ENCODE peak calls at places on chromosomes 6 and 20, in nine cellular contexts. M, J, P, I, R, F, U, Q and L are unnamed samples.

GRCh38 chr20:59676877-59677140 is 72.5 kb downstream of the PHACTR3 start:
- DNase-seq in F (no peak), I (no peak), U (no peak), R (no peak), M (no peak), P (no peak), J (no peak), Q (no peak), L (no peak)

GRCh38 chr20:37524859-37525708 is 2.6 kb downstream of the BLCAP start:
- DNase-seq in Q (peak), P (no peak), I (no peak), R (peak), J (no peak), U (no peak), M (no peak), F (no peak), L (peak)

GRCh38 chr6:158122048-158122447 is 46.0 kb downstream of the SERAC1 start:
- DNase-seq in I (no peak), Q (no peak), R (no peak), U (no peak), J (no peak), M (no peak), P (no peak), F (no peak), L (no peak)

GRCh38 chr20:20215976-20216727 is 151.8 kb upstream of the INSM1 start:
- DNase-seq in F (no peak), R (no peak), Q (no peak), U (peak), M (no peak), P (no peak), I (no peak), J (no peak), L (peak)

GRCh38 chr20:45911486-45912343 is at the start of gene PLTP:
- DNase-seq in M (no peak), I (peak), P (peak), Q (peak), F (peak), R (no peak), J (peak), U (no peak), L (peak)

GRCh38 chr6:126069457-126069856 is 83.1 kb downstream of the TRMT11 start:
- DNase-seq in M (no peak), U (no peak), I (no peak), P (no peak), J (no peak), F (no peak), Q (no peak), R (no peak), L (no peak)

GRCh38 chr6:116772450-116772849 is 6.9 kb upstream of the FAM162B start:
- DNase-seq in P (no peak), I (no peak), M (no peak), Q (no peak), F (no peak), J (no peak), U (no peak), R (no peak), L (no peak)

GRCh38 chr6:17004269-17004668 is 97.6 kb upstream of the STMND1 start:
- DNase-seq in I (no peak), M (no peak), Q (no peak), R (no peak), U (no peak), P (no peak), J (no peak), F (no peak), L (no peak)

GRCh38 chr20:33437141-33437911 is 6.2 kb downstream of the SNTA1 start:
- DNase-seq in J (no peak), P (no peak), U (no peak), I (no peak), M (no peak), F (peak), R (no peak), Q (peak), L (no peak)

GRCh38 chr6:160667854-160668481 is 3.9 kb upstream of the LPA start:
- DNase-seq in F (no peak), M (no peak), U (no peak), I (peak), J (peak), Q (peak), R (no peak), P (peak), L (no peak)

GRCh38 chr6:47724300-47724699 is 25.9 kb downstream of the ADGRF4 start:
- DNase-seq in J (no peak), I (no peak), R (no peak), F (no peak), M (no peak), Q (no peak), P (no peak), U (no peak), L (no peak)

GRCh38 chr6:119661078-119661477 is 311.5 kb upstream of the MAN1A1 start:
- DNase-seq in I (no peak), P (no peak), F (no peak), M (no peak), J (no peak), Q (no peak), R (no peak), U (no peak), L (no peak)

GRCh38 chr6:77073410-77073760 is 389.9 kb downstream of the HTR1B start:
- DNase-seq in Q (no peak), M (no peak), F (no peak), J (no peak), U (no peak), R (no peak), I (no peak), P (no peak), L (no peak)

GRCh38 chr6:135030532-135031178 is 24.0 kb downstream of the HBS1L start:
- DNase-seq in F (no peak), Q (no peak), P (no peak), J (peak), M (no peak), I (no peak), R (no peak), U (no peak), L (no peak)

GRCh38 chr20:48486065-48486464 is 341.7 kb downstream of the PREX1 start:
- DNase-seq in F (no peak), I (no peak), M (no peak), Q (no peak), J (no peak), R (no peak), U (no peak), P (no peak), L (no peak)

GRCh38 chr20:1396702-1397101 is 3.8 kb upstream of the FKBP1A start:
- DNase-seq in I (no peak), R (no peak), J (no peak), M (no peak), P (no peak), F (no peak), U (no peak), Q (no peak), L (no peak)

GRCh38 chr20:6674831-6675230 is 92.7 kb upstream of the BMP2 start:
- DNase-seq in Q (no peak), M (no peak), J (no peak), F (no peak), P (no peak), U (no peak), I (no peak), R (no peak), L (no peak)

GRCh38 chr6:156279306-156279969 is 497.7 kb upstream of the ARID1B start:
- DNase-seq in P (no peak), Q (no peak), I (no peak), M (no peak), F (no peak), J (peak), U (peak), R (no peak), L (no peak)

GRCh38 chr6:39610229-39610628 is 115.0 kb downstream of the KIF6 start:
- DNase-seq in F (no peak), U (no peak), I (no peak), R (no peak), M (no peak), J (no peak), P (no peak), Q (no peak), L (no peak)

GRCh38 chr6:30556964-30557682 is at the start of gene PRR3:
- DNase-seq in U (peak), F (peak), I (peak), Q (peak), P (peak), R (peak), M (peak), J (peak), L (peak)